ENCODE peak calls at places on chromosomes 1 and 21, in nine cellular contexts. C, N, Z, L, F, A, E, Q and X are unnamed samples.

GRCh38 chr1:16993521-16994038 is 13.2 kb upstream of the MFAP2 start:
- DNase-seq in C (no peak), N (no peak), Z (no peak), L (no peak), F (no peak), A (no peak), E (no peak), Q (no peak), X (no peak)

GRCh38 chr1:51924455-51924854 is 45.9 kb upstream of the NRDC start:
- DNase-seq in C (no peak), N (no peak), Z (no peak), L (no peak), F (no peak), A (no peak), E (no peak), Q (no peak), X (no peak)

GRCh38 chr21:35475006-35475405 is 425.9 kb upstream of the RUNX1 start:
- DNase-seq in C (no peak), N (no peak), Z (no peak), L (no peak), F (no peak), A (no peak), E (no peak), Q (no peak), X (no peak)

GRCh38 chr1:16434501-16434900 is 2.7 kb downstream of the SPATA21 start:
- DNase-seq in C (no peak), N (no peak), Z (no peak), L (no peak), F (no peak), A (no peak), E (no peak), Q (no peak), X (no peak)

GRCh38 chr1:180926164-180926981 is 13.7 kb downstream of the KIAA1614 start:
- DNase-seq in C (no peak), N (peak; percentile 82), Z (peak; percentile 75), L (no peak), F (peak; percentile 71), A (peak; percentile 77), E (no peak), Q (peak; percentile 71), X (no peak)

GRCh38 chr21:21163904-21164303 is 165.7 kb downstream of the NCAM2 start:
- DNase-seq in C (peak; percentile 31), N (no peak), Z (no peak), L (no peak), F (peak; percentile 81), A (no peak), E (peak; percentile 26), Q (peak; percentile 29), X (peak; percentile 26)

GRCh38 chr1:1325288-1326074 is 879 bp downstream of the CPTP start:
- DNase-seq in C (no peak), N (peak; percentile 79), Z (no peak), L (no peak), F (no peak), A (peak; percentile 75), E (peak; percentile 80), Q (peak; percentile 74), X (no peak)

GRCh38 chr1:38454236-38454635 is 405.3 kb downstream of the RRAGC start:
- DNase-seq in C (no peak), N (no peak), Z (no peak), L (no peak), F (no peak), A (no peak), E (no peak), Q (no peak), X (no peak)

GRCh38 chr1:248704556-248704955 is 2.0 kb upstream of the OR14I1 start:
- DNase-seq in C (no peak), N (no peak), Z (no peak), L (no peak), F (no peak), A (no peak), E (no peak), Q (no peak), X (no peak)

GRCh38 chr1:231931846-231932454 is 305.4 kb downstream of the DISC1 start:
- DNase-seq in C (no peak), N (no peak), Z (no peak), L (no peak), F (no peak), A (no peak), E (no peak), Q (no peak), X (no peak)

GRCh38 chr1:25198731-25199231 is 33.5 kb downstream of the SYF2 start:
- DNase-seq in C (no peak), N (no peak), Z (peak; percentile 24), L (no peak), F (no peak), A (peak; percentile 20), E (peak; percentile 72), Q (no peak), X (peak; percentile 54)

GRCh38 chr21:45632165-45632896 is 11.2 kb upstream of the PCBP3 start:
- DNase-seq in C (no peak), N (no peak), Z (no peak), L (no peak), F (no peak), A (no peak), E (no peak), Q (no peak), X (no peak)

GRCh38 chr1:33300673-33301072 is 20.2 kb downstream of the A3GALT2 start:
- DNase-seq in C (no peak), N (peak; percentile 74), Z (no peak), L (peak; percentile 76), F (peak; percentile 70), A (peak; percentile 44), E (peak; percentile 73), Q (no peak), X (no peak)

GRCh38 chr1:76274302-76274701 is 199.8 kb downstream of the ST6GALNAC3 start:
- DNase-seq in C (no peak), N (no peak), Z (no peak), L (no peak), F (no peak), A (no peak), E (no peak), Q (no peak), X (no peak)

GRCh38 chr1:61741682-61742619 is at the start of gene PATJ:
- DNase-seq in C (peak; percentile 27), N (peak; percentile 73), Z (peak; percentile 92), L (peak; percentile 77), F (peak; percentile 92), A (peak; percentile 48), E (peak; percentile 87), Q (peak; percentile 58), X (peak; percentile 35)

GRCh38 chr1:109275706-109276345 is 7.1 kb downstream of the PSRC1 start:
- DNase-seq in C (no peak), N (no peak), Z (no peak), L (no peak), F (no peak), A (peak; percentile 10), E (no peak), Q (no peak), X (peak; percentile 48)

GRCh38 chr21:45351526-45352275 is 53.3 kb upstream of the COL18A1 start:
- DNase-seq in C (no peak), N (peak; percentile 38), Z (peak; percentile 44), L (no peak), F (no peak), A (no peak), E (no peak), Q (no peak), X (no peak)

GRCh38 chr21:33971492-33972013 is 55.9 kb upstream of the ATP5PO start:
- DNase-seq in C (no peak), N (no peak), Z (no peak), L (no peak), F (peak; percentile 56), A (no peak), E (no peak), Q (no peak), X (peak; percentile 8)

GRCh38 chr1:175050992-175051391 is 16.6 kb upstream of the TNN start:
- DNase-seq in C (no peak), N (no peak), Z (no peak), L (no peak), F (no peak), A (no peak), E (no peak), Q (no peak), X (no peak)

GRCh38 chr1:87867631-87868030 is 539.0 kb downstream of the LMO4 start:
- DNase-seq in C (no peak), N (no peak), Z (no peak), L (no peak), F (no peak), A (no peak), E (no peak), Q (no peak), X (no peak)

GRCh38 chr1:5685446-5686040 is 306.7 kb downstream of the NPHP4 start:
- DNase-seq in C (no peak), N (no peak), Z (no peak), L (no peak), F (no peak), A (no peak), E (no peak), Q (no peak), X (no peak)
- H3K9me3 ChIP-seq in C (no peaks in the 10 kb centered on the region), N (no peaks in the 10 kb centered on the region), Z (no peaks in the 10 kb centered on the region), L (no peaks in the 10 kb centered on the region), F (no peaks in the 10 kb centered on the region), A (no peaks in the 10 kb centered on the region), E (no peaks in the 10 kb centered on the region), Q (no peaks in the 10 kb centered on the region), X (no peaks in the 10 kb centered on the region)

DNA sequence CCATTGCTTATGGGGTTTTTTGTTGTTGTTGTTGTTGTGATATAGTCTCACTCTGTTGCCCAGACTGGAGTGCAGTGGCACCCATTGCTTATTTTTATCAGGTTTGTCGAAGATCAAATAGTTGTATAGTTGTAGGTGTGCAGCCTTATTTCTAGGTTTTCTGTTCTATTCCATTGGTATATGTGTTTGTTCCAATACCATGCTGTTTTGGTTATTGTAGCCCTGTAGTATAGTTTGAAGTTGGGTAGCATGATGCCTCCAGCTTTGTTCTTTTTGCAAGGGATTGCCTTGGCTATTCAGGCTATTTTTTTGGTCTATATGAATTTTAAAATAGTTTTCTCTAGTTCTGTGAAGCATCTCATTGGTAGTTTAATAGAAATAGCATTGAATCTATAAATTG is 11.6 kb downstream of the ZNF678 start:
- DNase-seq in C (no peak), N (no peak), Z (no peak), L (no peak), F (no peak), A (no peak), E (no peak), Q (no peak), X (no peak)
- H3K9me3 ChIP-seq in C (peaks cover 10% of the 10 kb centered on the region), N (peaks cover 6% of the 10 kb centered on the region), Z (no peaks in the 10 kb centered on the region), L (no peaks in the 10 kb centered on the region), F (peaks cover 15% of the 10 kb centered on the region), A (peaks cover 23% of the 10 kb centered on the region), E (no peaks in the 10 kb centered on the region), Q (peaks cover 5% of the 10 kb centered on the region), X (peaks cover 26% of the 10 kb centered on the region)

GRCh38 chr1:94440088-94440487 is 21.9 kb downstream of the ABCD3 start:
- DNase-seq in C (no peak), N (no peak), Z (no peak), L (no peak), F (no peak), A (no peak), E (no peak), Q (no peak), X (no peak)
- H3K9me3 ChIP-seq in C (peaks cover 7% of the 10 kb centered on the region), N (peaks cover 10% of the 10 kb centered on the region), Z (peaks cover 4% of the 10 kb centered on the region), L (peaks cover 4% of the 10 kb centered on the region), F (peaks cover 22% of the 10 kb centered on the region), A (peaks cover 37% of the 10 kb centered on the region), E (peaks cover 4% of the 10 kb centered on the region), Q (peaks cover 24% of the 10 kb centered on the region), X (peaks cover 30% of the 10 kb centered on the region)

DNA sequence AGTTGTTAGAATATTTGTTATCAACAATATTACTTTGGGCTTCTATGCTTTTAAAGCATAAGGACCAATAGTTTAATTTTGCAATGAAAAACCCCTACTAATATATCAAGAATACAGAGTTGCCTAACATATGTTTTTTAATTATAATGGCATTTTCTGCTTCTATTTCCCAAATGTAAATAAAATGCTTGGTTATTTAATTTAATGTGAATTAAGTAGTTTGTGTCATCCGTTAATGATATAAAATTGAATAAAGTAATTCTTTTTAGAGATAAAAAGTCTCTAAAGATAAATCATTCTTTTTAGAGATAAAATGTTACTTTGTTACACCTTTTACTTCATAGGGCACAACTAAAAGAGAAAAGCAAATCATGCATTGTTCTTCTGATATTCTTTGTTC is 583.7 kb upstream of the ADGRL2 start:
- DNase-seq in C (no peak), N (no peak), Z (no peak), L (no peak), F (no peak), A (no peak), E (no peak), Q (no peak), X (no peak)
- H3K9me3 ChIP-seq in C (no peaks in the 10 kb centered on the region), N (no peaks in the 10 kb centered on the region), Z (no peaks in the 10 kb centered on the region), L (no peaks in the 10 kb centered on the region), F (no peaks in the 10 kb centered on the region), A (no peaks in the 10 kb centered on the region), E (no peaks in the 10 kb centered on the region), Q (no peaks in the 10 kb centered on the region), X (peaks cover 36% of the 10 kb centered on the region)